ENCODE peak calls at places on chromosome 2, in seven cellular contexts. A, P, N, M, Z, F and E are unnamed samples. For H3K36me3, the result is how much of the 10 kb centered on the place peaks cover.

GRCh38 chr2:32835148-32835547 is 111.6 kb upstream of the LTBP1 start:
- DNase-seq in Z (no peak), F (no peak), A (no peak), N (no peak), M (no peak), P (no peak), E (no peak)

GRCh38 chr2:157747280-157747679 is 118.6 kb upstream of the ACVR1C start:
- DNase-seq in Z (no peak), P (no peak), A (no peak), N (no peak), M (no peak), F (no peak), E (no peak)

GRCh38 chr2:230430957-230431635 is 15.1 kb downstream of the SP100 start:
- DNase-seq in Z (no peak), F (no peak), M (no peak), A (no peak), N (no peak), P (no peak), E (no peak)

GRCh38 chr2:145273840-145274239 is 753.9 kb upstream of the ZEB2 start:
- DNase-seq in F (no peak), N (no peak), A (no peak), M (peak), P (no peak), Z (no peak), E (no peak)

GRCh38 chr2:10012963-10013461 is 30.3 kb upstream of the KLF11 start:
- DNase-seq in N (no peak), A (no peak), M (peak), P (no peak), F (no peak), Z (no peak), E (no peak)

GRCh38 chr2:96868555-96869280 is 1.2 kb downstream of the SEMA4C start:
- DNase-seq in P (peak), N (peak), M (peak), F (peak), Z (peak), A (peak), E (peak)

GRCh38 chr2:10507106-10507505 is 59.0 kb upstream of the ODC1 start:
- DNase-seq in M (no peak), A (no peak), F (peak), N (no peak), Z (no peak), P (no peak), E (no peak)

GRCh38 chr2:86037141-86037794 is 68.4 kb downstream of the POLR1A start:
- DNase-seq in F (no peak), N (no peak), P (no peak), Z (peak), A (no peak), M (no peak), E (peak)

GRCh38 chr2:47799210-47799609 is 16.3 kb downstream of the MSH6 start:
- DNase-seq in A (no peak), P (no peak), F (no peak), Z (no peak), M (no peak), N (no peak), E (no peak)

GRCh38 chr2:117212562-117212961 is 601.9 kb upstream of the DDX18 start:
- DNase-seq in M (no peak), A (no peak), P (no peak), F (no peak), Z (no peak), N (no peak), E (no peak)

GRCh38 chr2:223759569-223760430 is 77.6 kb downstream of the AP1S3 start:
- DNase-seq in N (no peak), F (no peak), Z (no peak), A (peak), P (no peak), M (peak), E (peak)

GRCh38 chr2:148642891-148643416 is 1.6 kb upstream of the EPC2 start:
- DNase-seq in M (peak), F (no peak), P (no peak), N (no peak), Z (peak), A (no peak), E (no peak)

GRCh38 chr2:219509780-219510511 is 4.3 kb upstream of the ASIC4 start:
- DNase-seq in F (peak), M (no peak), A (peak), N (peak), P (no peak), Z (peak), E (peak)

GRCh38 chr2:201990069-201990468 is 43.6 kb upstream of the FZD7 start:
- DNase-seq in M (no peak), P (no peak), Z (no peak), A (no peak), N (no peak), F (no peak), E (no peak)

GRCh38 chr2:98498703-98499445 is 54.2 kb downstream of the INPP4A start:
- DNase-seq in A (no peak), N (no peak), Z (no peak), M (no peak), F (no peak), P (no peak), E (no peak)

GRCh38 chr2:222483513-222484039 is 59.2 kb downstream of the SGPP2 start:
- DNase-seq in M (no peak), Z (no peak), P (no peak), F (no peak), A (no peak), N (no peak), E (no peak)

GRCh38 chr2:55123851-55124269 is 73.6 kb upstream of the RTN4 start:
- DNase-seq in F (no peak), A (no peak), Z (no peak), M (no peak), P (no peak), N (no peak), E (no peak)

GRCh38 chr2:95295376-95295775 is 1.8 kb upstream of the KCNIP3 start:
- DNase-seq in M (no peak), F (no peak), Z (no peak), N (no peak), P (no peak), A (no peak), E (no peak)

GRCh38 chr2:39377226-39377939 is 59.7 kb downstream of the MAP4K3 start:
- DNase-seq in M (no peak), P (peak), F (no peak), Z (peak), N (no peak), A (no peak), E (no peak)

GRCh38 chr2:26993768-26994167 is 23.3 kb downstream of the MAPRE3 start:
- DNase-seq in M (no peak), A (no peak), N (no peak), Z (peak), F (no peak), P (no peak), E (no peak)

GRCh38 chr2:8303322-8303832 is 378.5 kb upstream of the ID2 start:
- DNase-seq in F (no peak), N (no peak), P (peak), M (no peak), Z (no peak), A (no peak), E (no peak)
- TF ChIP-seq RAD21 in F (no peak), N (no peak), P (peak), M (no peak), Z (peak), A (no peak), E (no peak)

DNA sequence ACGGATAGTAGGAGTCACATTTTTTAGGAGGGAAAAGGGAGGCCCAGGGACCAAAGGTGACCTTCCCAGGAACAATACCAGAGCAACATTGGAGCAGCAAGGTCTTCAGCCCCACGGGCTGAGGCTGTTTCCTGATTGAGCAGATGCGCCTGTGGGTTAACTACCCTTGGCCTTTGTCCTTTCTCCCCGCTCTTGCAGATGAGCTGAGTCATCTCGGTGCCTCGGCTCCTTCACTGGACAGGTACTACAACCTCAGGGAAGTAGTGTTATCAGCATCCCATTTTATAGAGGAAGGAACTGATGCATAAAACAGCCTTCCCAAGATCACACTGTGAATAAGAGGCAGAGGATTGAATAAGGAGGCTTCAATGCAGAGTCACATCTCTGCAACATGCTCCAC is 43.5 kb downstream of the DHRS9 start:
- DNase-seq in N (no peak), P (no peak), A (no peak), F (no peak), Z (no peak), M (no peak), E (no peak)
- H3K36me3 ChIP-seq in N (under half), P (under half), A (under half), F (under half), Z (under half), M (under half), E (under half)

GRCh38 chr2:101517753-101518152 is 42.8 kb upstream of the RFX8 start:
- DNase-seq in Z (no peak), F (no peak), A (peak), P (no peak), N (no peak), M (no peak), E (peak)
- TF ChIP-seq RAD21 in Z (no peak), F (no peak), A (no peak), P (no peak), N (no peak), M (no peak), E (no peak)

GRCh38 chr2:241229563-241230401 is 41.3 kb downstream of the ANO7 start:
- DNase-seq in F (no peak), M (no peak), Z (no peak), N (no peak), P (no peak), A (no peak), E (no peak)
- H3K36me3 ChIP-seq in F (under half), M (half or more), Z (half or more), N (half or more), P (under half), A (half or more), E (half or more)

DNA sequence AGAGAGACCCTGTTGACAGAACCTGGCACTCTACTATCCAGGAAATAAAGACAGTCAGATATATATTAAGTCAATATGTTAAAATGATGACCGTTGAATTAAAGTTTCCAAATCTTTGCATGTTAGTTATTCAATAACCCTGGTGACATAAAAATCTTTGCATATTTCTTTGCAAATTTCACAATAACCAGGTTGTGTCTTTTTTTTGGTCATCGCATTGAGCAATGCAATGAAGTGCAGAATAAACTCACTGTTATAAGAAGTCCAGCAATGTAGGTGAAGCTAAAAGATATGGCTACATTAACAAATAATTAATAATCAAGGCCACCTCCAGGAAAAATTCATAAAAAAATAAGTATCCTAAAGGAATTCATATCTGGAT is 597.0 kb downstream of the NYAP2 start:
- DNase-seq in P (no peak), N (no peak), Z (no peak), M (no peak), F (no peak), A (no peak), E (no peak)
- TF ChIP-seq RAD21 in P (no peak), N (no peak), Z (no peak), M (no peak), F (no peak), A (no peak), E (no peak)

GRCh38 chr2:191369034-191369433 is 123.8 kb downstream of the MYO1B start:
- DNase-seq in N (peak), Z (no peak), P (no peak), A (no peak), F (no peak), M (no peak), E (no peak)
- H3K36me3 ChIP-seq in N (under half), Z (under half), P (under half), A (half or more), F (under half), M (under half), E (half or more)